ENCODE peak calls at places on chromosomes 1 and 21, in seven cellular contexts. J is GM23338, V is AG10803, H is AG04450, R is AG09309, D is cardiac fibroblast, T is endothelial cell. O is an unnamed sample.

GRCh38 chr1:31944205-31945089 is 6.3 kb upstream of the PTP4A2 start:
- DNase-seq in D (peak), T (peak), J (peak), H (peak), V (peak), R (peak), O (peak)

GRCh38 chr1:63559357-63559756 is 33.9 kb upstream of the PGM1 start:
- DNase-seq in T (no peak), J (no peak), D (no peak), H (no peak), V (no peak), R (no peak), O (no peak)

GRCh38 chr1:9473032-9473792 is 66.1 kb upstream of the SLC25A33 start:
- DNase-seq in J (no peak), R (peak), V (peak), H (peak), D (peak), T (no peak), O (peak)

GRCh38 chr1:227315500-227316346 is 2.6 kb downstream of the CDC42BPA start:
- DNase-seq in H (no peak), J (peak), T (no peak), V (peak), D (peak), R (no peak), O (no peak)

GRCh38 chr1:243939167-243939848 is 89.3 kb upstream of the AKT3 start:
- DNase-seq in D (peak), T (no peak), V (peak), J (peak), H (no peak), R (no peak), O (no peak)

GRCh38 chr1:169486281-169486904 is 649 bp upstream of the SLC19A2 start:
- DNase-seq in R (no peak), D (peak), V (peak), J (no peak), H (no peak), T (no peak), O (no peak)

GRCh38 chr1:23601104-23601967 is 42.0 kb upstream of the ID3 start:
- DNase-seq in J (no peak), V (no peak), T (no peak), D (no peak), H (no peak), R (no peak), O (no peak)

GRCh38 chr1:30706528-30706927 is 16.9 kb downstream of the MATN1 start:
- DNase-seq in J (no peak), D (peak), R (no peak), T (no peak), H (no peak), V (peak), O (no peak)

GRCh38 chr1:238789916-238790667 is 596.3 kb upstream of the CHRM3 start:
- DNase-seq in D (no peak), J (peak), H (no peak), R (no peak), V (no peak), T (no peak), O (no peak)

GRCh38 chr21:35563885-35564451 is 496.4 kb downstream of the SETD4 start:
- DNase-seq in R (peak), V (peak), H (peak), J (no peak), D (peak), T (no peak), O (no peak)

GRCh38 chr1:109252893-109253802 is 3.8 kb downstream of the CELSR2 start:
- DNase-seq in V (no peak), R (no peak), H (no peak), D (peak), J (no peak), T (no peak), O (no peak)

GRCh38 chr1:91098299-91098901 is 76.6 kb upstream of the ZNF644 start:
- DNase-seq in R (no peak), H (no peak), V (no peak), J (no peak), T (no peak), D (no peak), O (no peak)

GRCh38 chr1:44405804-44406743 is 1.0 kb downstream of the RNF220 start:
- DNase-seq in J (peak), R (no peak), D (no peak), V (no peak), H (no peak), T (peak), O (peak)

GRCh38 chr1:6634278-6635052 is 9.8 kb downstream of the THAP3 start:
- DNase-seq in H (no peak), J (peak), V (peak), D (peak), T (peak), R (no peak), O (peak)
- TF ChIP-seq CTCF in H (peak), J (peak), V (peak), D (peak), T (peak), R (peak), O (no peak)

GRCh38 chr1:18398791-18399551 is 81.8 kb upstream of the KLHDC7A start:
- DNase-seq in J (peak), R (no peak), H (no peak), T (no peak), D (no peak), V (no peak), O (no peak)
- TF ChIP-seq CTCF in J (peak), R (no peak), H (no peak), T (peak), D (no peak), V (no peak), O (no peak)

GRCh38 chr1:203031467-203031866 is 5.2 kb downstream of the PPFIA4 start:
- DNase-seq in R (no peak), D (no peak), T (no peak), J (no peak), V (no peak), H (no peak), O (no peak)
- TF ChIP-seq CTCF in R (peak), D (no peak), T (peak), J (peak), V (peak), H (no peak), O (no peak)

GRCh38 chr1:66443793-66444192 is 90.2 kb upstream of the SGIP1 start:
- DNase-seq in V (no peak), R (no peak), H (no peak), T (no peak), J (no peak), D (peak), O (no peak)
- TF ChIP-seq CTCF in V (peak), R (no peak), H (no peak), T (no peak), J (no peak), D (no peak), O (no peak)

GRCh38 chr1:2546515-2547209 is 9.5 kb upstream of the TNFRSF14 start:
- DNase-seq in D (peak), R (no peak), T (peak), H (no peak), V (peak), J (peak), O (peak)
- TF ChIP-seq CTCF in D (no peak), R (peak), T (no peak), H (no peak), V (peak), J (no peak), O (no peak)

GRCh38 chr1:1779691-1780597 is 1.7 kb upstream of the NADK start:
- DNase-seq in H (no peak), V (peak), D (peak), T (no peak), J (peak), R (peak), O (peak)
- TF ChIP-seq CTCF in H (no peak), V (no peak), D (no peak), T (no peak), J (peak), R (no peak), O (no peak)

DNA sequence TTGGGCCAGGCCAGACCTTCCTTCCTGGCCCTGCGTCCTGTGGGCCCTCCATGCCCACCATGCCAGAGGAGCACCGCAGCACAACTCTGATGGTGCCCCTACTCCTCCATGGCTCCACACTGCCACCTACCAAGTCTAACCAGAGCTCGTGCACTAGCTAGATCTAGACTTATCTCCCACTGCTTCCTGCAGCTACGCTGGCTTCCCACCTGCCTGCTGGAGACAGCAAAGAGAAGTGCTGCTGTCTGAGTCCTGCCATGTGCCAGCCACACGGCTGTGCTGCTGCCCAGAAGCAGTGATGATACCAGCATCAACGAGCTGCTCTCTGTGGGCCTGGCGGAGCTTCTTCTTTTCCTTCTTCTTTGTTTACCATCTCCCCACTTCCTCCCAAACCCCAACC is 4.5 kb downstream of the GUCA2B start:
- DNase-seq in H (no peak), V (no peak), R (no peak), J (peak), T (no peak), D (no peak), O (no peak)
- TF ChIP-seq CTCF in H (no peak), V (no peak), R (no peak), J (peak), T (no peak), D (no peak), O (no peak)

O was measured in Calu3.